ENCODE peak calls at places on chromosomes 3 and 15, in eight cellular contexts. One of them, this sample, is unnamed.

GRCh38 chr3:9688961-9689360 is 14.7 kb upstream of the CPNE9 start:
- DNase-seq in foreskin fibroblast: no peak
- DNase-seq in ascending aorta: no peak
- DNase-seq in mammary epithelial cell: no peak
- DNase-seq in spleen: peak
- DNase-seq in body of pancreas: no peak
- DNase-seq in heart right ventricle: no peak
- DNase-seq in neural progenitor cell: no peak
- DNase-seq in this sample: no peak

GRCh38 chr3:153144779-153145178 is 17.2 kb upstream of the RAP2B start:
- DNase-seq in foreskin fibroblast: no peak
- DNase-seq in ascending aorta: no peak
- DNase-seq in mammary epithelial cell: peak
- DNase-seq in spleen: no peak
- DNase-seq in body of pancreas: no peak
- DNase-seq in heart right ventricle: no peak
- DNase-seq in neural progenitor cell: no peak
- DNase-seq in this sample: no peak

GRCh38 chr3:177452487-177452886 is 255.2 kb upstream of the TBL1XR1 start:
- DNase-seq in foreskin fibroblast: peak
- DNase-seq in ascending aorta: no peak
- DNase-seq in mammary epithelial cell: peak
- DNase-seq in spleen: no peak
- DNase-seq in body of pancreas: no peak
- DNase-seq in heart right ventricle: no peak
- DNase-seq in neural progenitor cell: no peak
- DNase-seq in this sample: no peak

GRCh38 chr15:63495780-63496179 is 8.6 kb upstream of the USP3 start:
- DNase-seq in foreskin fibroblast: no peak
- DNase-seq in ascending aorta: no peak
- DNase-seq in mammary epithelial cell: no peak
- DNase-seq in spleen: no peak
- DNase-seq in body of pancreas: no peak
- DNase-seq in heart right ventricle: no peak
- DNase-seq in neural progenitor cell: no peak
- DNase-seq in this sample: no peak

GRCh38 chr3:149216195-149216869 is 5.3 kb downstream of the CP start:
- DNase-seq in foreskin fibroblast: no peak
- DNase-seq in ascending aorta: no peak
- DNase-seq in mammary epithelial cell: no peak
- DNase-seq in spleen: no peak
- DNase-seq in body of pancreas: no peak
- DNase-seq in heart right ventricle: no peak
- DNase-seq in neural progenitor cell: no peak
- DNase-seq in this sample: no peak

GRCh38 chr3:87197531-87197930 is 29.6 kb upstream of the CHMP2B start:
- DNase-seq in foreskin fibroblast: no peak
- DNase-seq in ascending aorta: no peak
- DNase-seq in mammary epithelial cell: no peak
- DNase-seq in spleen: no peak
- DNase-seq in body of pancreas: no peak
- DNase-seq in heart right ventricle: no peak
- DNase-seq in neural progenitor cell: no peak
- DNase-seq in this sample: no peak

GRCh38 chr3:27681249-27681748 is 40.8 kb downstream of the EOMES start:
- DNase-seq in foreskin fibroblast: peak
- DNase-seq in ascending aorta: no peak
- DNase-seq in mammary epithelial cell: peak
- DNase-seq in spleen: no peak
- DNase-seq in body of pancreas: no peak
- DNase-seq in heart right ventricle: peak
- DNase-seq in neural progenitor cell: peak
- DNase-seq in this sample: no peak

GRCh38 chr15:71776304-71776703 is 34.0 kb upstream of the NR2E3 start:
- DNase-seq in foreskin fibroblast: no peak
- DNase-seq in ascending aorta: no peak
- DNase-seq in mammary epithelial cell: no peak
- DNase-seq in spleen: no peak
- DNase-seq in body of pancreas: no peak
- DNase-seq in heart right ventricle: no peak
- DNase-seq in neural progenitor cell: no peak
- DNase-seq in this sample: no peak

GRCh38 chr3:12553921-12554391 is 2.9 kb upstream of the MKRN2 start:
- DNase-seq in foreskin fibroblast: no peak
- DNase-seq in ascending aorta: no peak
- DNase-seq in mammary epithelial cell: peak
- DNase-seq in spleen: peak
- DNase-seq in body of pancreas: peak
- DNase-seq in heart right ventricle: no peak
- DNase-seq in neural progenitor cell: peak
- DNase-seq in this sample: peak

GRCh38 chr15:56366211-56366610 is 985 bp downstream of the TEX9 start:
- DNase-seq in foreskin fibroblast: no peak
- DNase-seq in ascending aorta: no peak
- DNase-seq in mammary epithelial cell: no peak
- DNase-seq in spleen: no peak
- DNase-seq in body of pancreas: no peak
- DNase-seq in heart right ventricle: no peak
- DNase-seq in neural progenitor cell: peak
- DNase-seq in this sample: no peak
- H3K4me3 ChIP-seq in foreskin fibroblast: peak
- H3K4me3 ChIP-seq in ascending aorta: peak
- H3K4me3 ChIP-seq in mammary epithelial cell: peak
- H3K4me3 ChIP-seq in spleen: peak
- H3K4me3 ChIP-seq in body of pancreas: no peak
- H3K4me3 ChIP-seq in heart right ventricle: no peak
- H3K4me3 ChIP-seq in neural progenitor cell: peak
- H3K4me3 ChIP-seq in this sample: no peak

DNA sequence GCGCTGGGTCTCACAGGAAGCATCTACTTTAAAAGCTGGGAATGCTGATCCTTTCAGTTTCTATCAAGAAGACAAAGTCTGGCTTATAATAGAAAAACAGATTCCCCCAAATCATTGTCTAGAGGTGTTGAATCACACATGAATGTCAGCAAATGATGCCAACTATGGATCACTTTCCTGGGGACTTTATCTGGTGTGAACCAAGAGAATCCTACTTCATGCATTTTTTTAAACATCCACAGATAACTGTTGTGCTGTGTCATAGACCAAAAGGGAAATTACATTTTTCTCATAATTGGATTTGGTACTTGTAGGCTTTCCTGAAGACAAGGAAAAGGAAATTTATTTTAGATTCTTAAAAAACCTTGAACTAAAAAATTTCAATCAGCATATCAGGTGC is 132.7 kb downstream of the CD47 start:
- DNase-seq in foreskin fibroblast: no peak
- DNase-seq in ascending aorta: no peak
- DNase-seq in mammary epithelial cell: no peak
- DNase-seq in spleen: no peak
- DNase-seq in body of pancreas: no peak
- DNase-seq in heart right ventricle: no peak
- DNase-seq in neural progenitor cell: no peak
- DNase-seq in this sample: no peak
- H3K4me3 ChIP-seq in foreskin fibroblast: peak
- H3K4me3 ChIP-seq in ascending aorta: peak
- H3K4me3 ChIP-seq in mammary epithelial cell: no peak
- H3K4me3 ChIP-seq in spleen: no peak
- H3K4me3 ChIP-seq in body of pancreas: no peak
- H3K4me3 ChIP-seq in heart right ventricle: no peak
- H3K4me3 ChIP-seq in neural progenitor cell: no peak
- H3K4me3 ChIP-seq in this sample: no peak

GRCh38 chr15:64701051-64701450 is 74.3 kb downstream of the RBPMS2 start:
- DNase-seq in foreskin fibroblast: no peak
- DNase-seq in ascending aorta: no peak
- DNase-seq in mammary epithelial cell: no peak
- DNase-seq in spleen: no peak
- DNase-seq in body of pancreas: no peak
- DNase-seq in heart right ventricle: no peak
- DNase-seq in neural progenitor cell: no peak
- DNase-seq in this sample: no peak
- H3K4me3 ChIP-seq in foreskin fibroblast: peak
- H3K4me3 ChIP-seq in ascending aorta: peak
- H3K4me3 ChIP-seq in mammary epithelial cell: peak
- H3K4me3 ChIP-seq in spleen: peak
- H3K4me3 ChIP-seq in body of pancreas: no peak
- H3K4me3 ChIP-seq in heart right ventricle: peak
- H3K4me3 ChIP-seq in neural progenitor cell: peak
- H3K4me3 ChIP-seq in this sample: no peak

DNA sequence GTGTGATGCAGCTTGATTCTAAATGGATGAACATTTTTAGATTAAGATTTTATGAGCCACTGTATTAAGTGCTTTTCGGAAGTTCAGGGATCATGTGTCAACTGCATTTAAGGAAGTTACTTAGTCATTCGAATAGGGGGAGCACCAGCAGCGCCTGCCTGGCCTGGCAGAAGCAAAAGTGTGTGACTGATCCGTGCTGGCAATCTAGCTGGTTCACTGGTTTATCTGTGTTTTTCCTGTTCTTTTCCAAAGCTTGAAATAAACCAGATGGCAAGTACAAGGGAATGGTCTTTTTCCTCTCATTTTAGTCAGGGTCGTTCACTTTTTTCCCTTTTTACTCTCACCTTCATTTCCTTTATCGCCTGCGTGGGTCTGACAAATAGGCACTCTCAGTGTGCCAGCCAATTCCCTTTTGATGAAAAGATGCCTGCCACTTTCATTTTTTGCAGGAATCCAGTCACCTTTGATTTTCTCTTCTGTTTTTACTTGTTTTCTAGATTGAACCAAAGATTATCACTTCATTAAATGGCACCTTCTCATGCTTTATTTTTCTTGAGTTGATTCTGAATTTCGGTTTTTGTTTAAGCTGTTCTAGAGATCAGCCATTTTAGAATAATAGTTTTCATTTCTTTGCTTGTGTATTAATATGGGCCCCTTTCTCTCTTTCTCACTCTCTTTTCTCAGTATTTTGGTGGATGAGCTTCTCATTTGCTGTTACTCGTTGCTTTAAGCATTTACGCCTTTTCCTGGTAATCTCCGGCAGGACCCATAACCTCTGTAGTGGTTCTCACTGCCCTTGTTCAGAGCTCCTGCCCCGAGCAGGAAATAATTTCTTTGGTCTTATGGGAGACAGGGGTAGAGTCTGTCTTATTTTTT is 2.8 kb downstream of the ABHD2 start:
- DNase-seq in foreskin fibroblast: peak
- DNase-seq in ascending aorta: peak
- DNase-seq in mammary epithelial cell: peak
- DNase-seq in spleen: peak
- DNase-seq in body of pancreas: peak
- DNase-seq in heart right ventricle: peak
- DNase-seq in neural progenitor cell: no peak
- DNase-seq in this sample: peak
- H3K4me3 ChIP-seq in foreskin fibroblast: peak
- H3K4me3 ChIP-seq in ascending aorta: peak
- H3K4me3 ChIP-seq in mammary epithelial cell: no peak
- H3K4me3 ChIP-seq in spleen: peak
- H3K4me3 ChIP-seq in body of pancreas: no peak
- H3K4me3 ChIP-seq in heart right ventricle: peak
- H3K4me3 ChIP-seq in neural progenitor cell: no peak
- H3K4me3 ChIP-seq in this sample: no peak

GRCh38 chr3:159634414-159634813 is 354.2 kb upstream of the IL12A start:
- DNase-seq in foreskin fibroblast: no peak
- DNase-seq in ascending aorta: no peak
- DNase-seq in mammary epithelial cell: no peak
- DNase-seq in spleen: no peak
- DNase-seq in body of pancreas: no peak
- DNase-seq in heart right ventricle: no peak
- DNase-seq in neural progenitor cell: no peak
- DNase-seq in this sample: no peak
- H3K4me3 ChIP-seq in foreskin fibroblast: no peak
- H3K4me3 ChIP-seq in ascending aorta: no peak
- H3K4me3 ChIP-seq in mammary epithelial cell: no peak
- H3K4me3 ChIP-seq in spleen: no peak
- H3K4me3 ChIP-seq in body of pancreas: no peak
- H3K4me3 ChIP-seq in heart right ventricle: no peak
- H3K4me3 ChIP-seq in neural progenitor cell: no peak
- H3K4me3 ChIP-seq in this sample: no peak

GRCh38 chr3:52119056-52119455 is 35.2 kb downstream of the POC1A start:
- DNase-seq in foreskin fibroblast: no peak
- DNase-seq in ascending aorta: no peak
- DNase-seq in mammary epithelial cell: no peak
- DNase-seq in spleen: peak
- DNase-seq in body of pancreas: no peak
- DNase-seq in heart right ventricle: no peak
- DNase-seq in neural progenitor cell: no peak
- DNase-seq in this sample: no peak
- H3K4me3 ChIP-seq in foreskin fibroblast: no peak
- H3K4me3 ChIP-seq in ascending aorta: no peak
- H3K4me3 ChIP-seq in mammary epithelial cell: no peak
- H3K4me3 ChIP-seq in spleen: no peak
- H3K4me3 ChIP-seq in body of pancreas: no peak
- H3K4me3 ChIP-seq in heart right ventricle: no peak
- H3K4me3 ChIP-seq in neural progenitor cell: no peak
- H3K4me3 ChIP-seq in this sample: no peak

GRCh38 chr15:51982770-51983103 is 11.2 kb upstream of the LEO1 start:
- DNase-seq in foreskin fibroblast: no peak
- DNase-seq in ascending aorta: no peak
- DNase-seq in mammary epithelial cell: no peak
- DNase-seq in spleen: no peak
- DNase-seq in body of pancreas: no peak
- DNase-seq in heart right ventricle: no peak
- DNase-seq in neural progenitor cell: no peak
- DNase-seq in this sample: no peak

GRCh38 chr15:51982013-51982769 is 10.6 kb upstream of the LEO1 start:
- DNase-seq in foreskin fibroblast: peak
- DNase-seq in ascending aorta: no peak
- DNase-seq in mammary epithelial cell: peak
- DNase-seq in spleen: no peak
- DNase-seq in body of pancreas: peak
- DNase-seq in heart right ventricle: peak
- DNase-seq in neural progenitor cell: no peak
- DNase-seq in this sample: no peak
- H3K4me3 ChIP-seq in foreskin fibroblast: peak
- H3K4me3 ChIP-seq in ascending aorta: peak
- H3K4me3 ChIP-seq in mammary epithelial cell: peak
- H3K4me3 ChIP-seq in spleen: no peak
- H3K4me3 ChIP-seq in body of pancreas: no peak
- H3K4me3 ChIP-seq in heart right ventricle: no peak
- H3K4me3 ChIP-seq in neural progenitor cell: no peak
- H3K4me3 ChIP-seq in this sample: no peak

DNA sequence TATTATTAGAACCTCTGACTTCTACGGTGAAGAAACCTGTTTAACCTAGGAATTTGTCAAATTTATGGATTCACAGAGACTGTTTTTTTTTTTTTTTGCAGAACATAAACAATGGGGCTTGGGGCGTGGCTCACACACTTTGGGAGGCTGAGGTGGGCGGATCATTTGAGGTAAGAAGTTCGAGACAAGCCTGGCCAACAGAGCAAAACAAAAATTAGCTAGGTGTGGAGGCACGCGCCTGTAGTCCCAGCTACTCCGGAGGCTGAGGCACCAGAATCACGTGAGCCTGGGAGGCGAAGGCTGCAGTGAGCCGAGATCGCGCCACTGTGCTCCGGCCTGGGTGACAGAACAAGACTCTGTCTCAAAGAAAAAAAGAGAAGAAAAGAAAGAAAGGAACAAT is 3.0 kb downstream of the ZBTB11 start:
- DNase-seq in foreskin fibroblast: no peak
- DNase-seq in ascending aorta: no peak
- DNase-seq in mammary epithelial cell: no peak
- DNase-seq in spleen: no peak
- DNase-seq in body of pancreas: no peak
- DNase-seq in heart right ventricle: no peak
- DNase-seq in neural progenitor cell: no peak
- DNase-seq in this sample: no peak
- H3K4me3 ChIP-seq in foreskin fibroblast: no peak
- H3K4me3 ChIP-seq in ascending aorta: no peak
- H3K4me3 ChIP-seq in mammary epithelial cell: no peak
- H3K4me3 ChIP-seq in spleen: no peak
- H3K4me3 ChIP-seq in body of pancreas: no peak
- H3K4me3 ChIP-seq in heart right ventricle: no peak
- H3K4me3 ChIP-seq in neural progenitor cell: no peak
- H3K4me3 ChIP-seq in this sample: no peak

This sample was measured in mucosa of descending colon.